ENCODE peak calls at places on chromosomes 6 and 20, in nine cellular contexts. V is activated naive CD8-positive, alpha-beta T cell treated with anti-CD3 and anti-CD28 coated beads, Interleukin-2, amount 50 U/mL, for 24 hours; J is SHP77; Z is anterior cingulate cortex; K is endodermal cell; T is OCI-M1; N is CD4-positive, alpha-beta memory T cell; D is Peyer's patch; E is NCI-H187 treated with DMSO at 0.1 percent for 48 hours. G is an unnamed sample.

GRCh38 chr20:47358672-47359532 is 2.4 kb upstream of the ZMYND8 start:
- DNase-seq in V (no peak), J (peak), Z (peak), K (peak), T (peak), N (no peak), D (peak), E (no peak), G (peak)

GRCh38 chr6:23531666-23532065 is 594.3 kb upstream of the NRSN1 start:
- DNase-seq in V (no peak), J (no peak), Z (no peak), K (no peak), T (no peak), N (no peak), D (no peak), E (no peak), G (no peak)

GRCh38 chr6:9028086-9028485 is 592.7 kb upstream of the SLC35B3 start:
- DNase-seq in V (no peak), J (no peak), Z (no peak), K (no peak), T (no peak), N (no peak), D (no peak), E (no peak), G (no peak)

GRCh38 chr6:29629571-29629970 is 3.4 kb downstream of the GABBR1 start:
- DNase-seq in V (no peak), J (no peak), Z (no peak), K (no peak), T (no peak), N (no peak), D (no peak), E (no peak), G (no peak)

GRCh38 chr6:3751019-3751729 is at the start of gene PXDC1:
- DNase-seq in V (peak), J (no peak), Z (no peak), K (peak), T (no peak), N (peak), D (no peak), E (no peak), G (no peak)

GRCh38 chr6:163998496-163998895 is 584.0 kb downstream of the QKI start:
- DNase-seq in V (no peak), J (no peak), Z (no peak), K (no peak), T (no peak), N (no peak), D (no peak), E (no peak), G (no peak)

GRCh38 chr6:39507331-39507998 is 185.0 kb upstream of the KCNK16 start:
- DNase-seq in V (no peak), J (no peak), Z (no peak), K (no peak), T (no peak), N (no peak), D (no peak), E (no peak), G (no peak)

GRCh38 chr6:111355156-111355555 is 127.9 kb downstream of the REV3L start:
- DNase-seq in V (no peak), J (no peak), Z (no peak), K (no peak), T (peak), N (no peak), D (no peak), E (no peak), G (no peak)

GRCh38 chr6:15993716-15994228 is 135.1 kb upstream of the MYLIP start:
- DNase-seq in V (no peak), J (no peak), Z (no peak), K (no peak), T (no peak), N (no peak), D (no peak), E (no peak), G (no peak)

G was measured in hippocampal formation.